ENCODE peak calls at places on chromosomes 3 and 15, in eight cellular contexts. One of them, this sample, is unnamed. For H3K36me3, the result is how much of the 10 kb centered on the place peaks cover.

GRCh38 chr3:126883241-126883640 is 99.7 kb upstream of the PLXNA1 start:
- DNase-seq in tibial nerve: no peak
- DNase-seq in endodermal cell: no peak
- DNase-seq in left lung: no peak
- DNase-seq in H7: no peak
- DNase-seq in transverse colon: no peak
- DNase-seq in upper lobe of right lung: no peak
- DNase-seq in K562: no peak
- DNase-seq in this sample: no peak

GRCh38 chr3:156171517-156172267 is 51.3 kb downstream of the KCNAB1 start:
- DNase-seq in endodermal cell: no peak
- DNase-seq in transverse colon: no peak
- DNase-seq in H7: no peak
- DNase-seq in tibial nerve: no peak
- DNase-seq in left lung: no peak
- DNase-seq in upper lobe of right lung: no peak
- DNase-seq in K562: no peak
- DNase-seq in this sample: no peak

GRCh38 chr15:67195305-67195704 is 59.2 kb downstream of the AAGAB start:
- DNase-seq in tibial nerve: no peak
- DNase-seq in endodermal cell: no peak
- DNase-seq in transverse colon: no peak
- DNase-seq in K562: no peak
- DNase-seq in upper lobe of right lung: no peak
- DNase-seq in H7: no peak
- DNase-seq in left lung: no peak
- DNase-seq in this sample: peak

GRCh38 chr3:17023006-17023664 is 138.4 kb downstream of the PLCL2 start:
- DNase-seq in tibial nerve: no peak
- DNase-seq in transverse colon: no peak
- DNase-seq in endodermal cell: no peak
- DNase-seq in H7: no peak
- DNase-seq in K562: no peak
- DNase-seq in upper lobe of right lung: no peak
- DNase-seq in left lung: no peak
- DNase-seq in this sample: no peak

GRCh38 chr15:87755226-87755625 is 501.3 kb downstream of the NTRK3 start:
- DNase-seq in left lung: no peak
- DNase-seq in transverse colon: no peak
- DNase-seq in endodermal cell: no peak
- DNase-seq in K562: no peak
- DNase-seq in upper lobe of right lung: no peak
- DNase-seq in tibial nerve: no peak
- DNase-seq in H7: no peak
- DNase-seq in this sample: no peak

GRCh38 chr15:67176195-67176971 is 78.1 kb downstream of the AAGAB start:
- DNase-seq in upper lobe of right lung: peak
- DNase-seq in tibial nerve: no peak
- DNase-seq in transverse colon: no peak
- DNase-seq in endodermal cell: peak
- DNase-seq in K562: no peak
- DNase-seq in left lung: no peak
- DNase-seq in H7: peak
- DNase-seq in this sample: no peak

GRCh38 chr3:44762170-44762677 is 630 bp downstream of the KIF15 start:
- DNase-seq in left lung: no peak
- DNase-seq in endodermal cell: no peak
- DNase-seq in transverse colon: no peak
- DNase-seq in upper lobe of right lung: no peak
- DNase-seq in H7: no peak
- DNase-seq in K562: peak
- DNase-seq in tibial nerve: no peak
- DNase-seq in this sample: no peak

GRCh38 chr15:33395376-33395775 is 84.6 kb downstream of the RYR3 start:
- DNase-seq in upper lobe of right lung: no peak
- DNase-seq in left lung: no peak
- DNase-seq in tibial nerve: no peak
- DNase-seq in transverse colon: no peak
- DNase-seq in K562: no peak
- DNase-seq in endodermal cell: no peak
- DNase-seq in H7: no peak
- DNase-seq in this sample: no peak

GRCh38 chr3:124599147-124599765 is 131.0 kb upstream of the UMPS start:
- DNase-seq in tibial nerve: no peak
- DNase-seq in left lung: no peak
- DNase-seq in H7: no peak
- DNase-seq in endodermal cell: no peak
- DNase-seq in transverse colon: no peak
- DNase-seq in K562: no peak
- DNase-seq in upper lobe of right lung: no peak
- DNase-seq in this sample: no peak

GRCh38 chr3:119751423-119751822 is 30.5 kb upstream of the NR1I2 start:
- DNase-seq in left lung: no peak
- DNase-seq in K562: no peak
- DNase-seq in H7: no peak
- DNase-seq in endodermal cell: no peak
- DNase-seq in transverse colon: no peak
- DNase-seq in tibial nerve: no peak
- DNase-seq in upper lobe of right lung: no peak
- DNase-seq in this sample: no peak
- H3K36me3 ChIP-seq in left lung: under half
- H3K36me3 ChIP-seq in K562: under half
- H3K36me3 ChIP-seq in H7: under half
- H3K36me3 ChIP-seq in endodermal cell: under half
- H3K36me3 ChIP-seq in transverse colon: under half
- H3K36me3 ChIP-seq in tibial nerve: under half
- H3K36me3 ChIP-seq in upper lobe of right lung: under half
- H3K36me3 ChIP-seq in this sample: under half

GRCh38 chr15:39942101-39942752 is 8.3 kb downstream of the EIF2AK4 start:
- DNase-seq in left lung: no peak
- DNase-seq in tibial nerve: no peak
- DNase-seq in endodermal cell: no peak
- DNase-seq in upper lobe of right lung: no peak
- DNase-seq in H7: peak
- DNase-seq in transverse colon: no peak
- DNase-seq in K562: no peak
- DNase-seq in this sample: no peak
- H3K36me3 ChIP-seq in left lung: under half
- H3K36me3 ChIP-seq in tibial nerve: under half
- H3K36me3 ChIP-seq in endodermal cell: half or more
- H3K36me3 ChIP-seq in upper lobe of right lung: half or more
- H3K36me3 ChIP-seq in H7: under half
- H3K36me3 ChIP-seq in transverse colon: under half
- H3K36me3 ChIP-seq in K562: half or more
- H3K36me3 ChIP-seq in this sample: half or more

DNA sequence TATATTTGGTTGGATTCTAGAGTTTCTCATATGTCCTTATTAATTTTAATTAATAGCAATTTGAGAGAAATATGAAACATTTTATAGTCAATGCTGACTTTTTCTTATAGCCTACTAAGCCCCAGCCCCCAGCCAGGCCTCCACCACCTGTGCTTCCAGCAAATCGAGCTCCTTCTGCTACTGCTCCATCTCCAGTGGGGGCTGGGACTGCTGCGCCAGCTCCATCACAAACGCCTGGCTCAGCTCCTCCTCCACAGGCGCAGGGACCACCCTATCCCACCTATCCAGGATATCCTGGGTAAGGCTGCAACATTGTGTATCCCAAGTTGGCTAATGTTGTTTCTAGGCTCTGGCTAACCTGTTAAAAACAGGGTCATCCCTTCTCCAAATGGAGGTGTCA is 66.7 kb downstream of the PDCD6IP start:
- DNase-seq in K562: no peak
- DNase-seq in tibial nerve: no peak
- DNase-seq in left lung: no peak
- DNase-seq in upper lobe of right lung: no peak
- DNase-seq in endodermal cell: no peak
- DNase-seq in H7: no peak
- DNase-seq in transverse colon: no peak
- DNase-seq in this sample: no peak
- H3K36me3 ChIP-seq in K562: half or more
- H3K36me3 ChIP-seq in tibial nerve: under half
- H3K36me3 ChIP-seq in left lung: under half
- H3K36me3 ChIP-seq in upper lobe of right lung: half or more
- H3K36me3 ChIP-seq in endodermal cell: half or more
- H3K36me3 ChIP-seq in H7: under half
- H3K36me3 ChIP-seq in transverse colon: under half
- H3K36me3 ChIP-seq in this sample: under half

DNA sequence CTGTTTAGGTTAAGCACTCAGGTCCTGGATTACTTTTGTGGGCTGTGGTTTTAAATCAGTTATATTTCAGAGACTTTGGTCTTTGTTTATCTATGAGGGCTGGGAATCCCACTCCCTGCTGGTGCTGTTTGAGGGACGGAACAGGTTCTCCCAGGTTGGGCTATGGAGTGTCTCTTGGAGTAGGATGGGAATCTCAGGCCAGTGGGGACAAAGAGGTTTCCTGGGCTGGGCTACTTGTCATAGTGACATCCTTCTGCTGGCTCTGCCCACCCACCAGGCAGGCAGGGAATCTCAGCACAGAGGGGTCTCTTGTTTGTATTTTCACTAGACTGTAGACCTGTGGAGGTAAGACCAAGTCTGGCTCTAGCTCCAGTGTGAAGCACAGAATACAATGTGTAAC is 47.2 kb upstream of the UBE3A start:
- DNase-seq in left lung: no peak
- DNase-seq in tibial nerve: no peak
- DNase-seq in H7: no peak
- DNase-seq in K562: no peak
- DNase-seq in upper lobe of right lung: no peak
- DNase-seq in transverse colon: no peak
- DNase-seq in endodermal cell: peak
- DNase-seq in this sample: no peak
- H3K36me3 ChIP-seq in left lung: under half
- H3K36me3 ChIP-seq in tibial nerve: under half
- H3K36me3 ChIP-seq in H7: under half
- H3K36me3 ChIP-seq in K562: under half
- H3K36me3 ChIP-seq in upper lobe of right lung: under half
- H3K36me3 ChIP-seq in transverse colon: under half
- H3K36me3 ChIP-seq in endodermal cell: under half
- H3K36me3 ChIP-seq in this sample: under half

This sample was measured in HAP-1.